ENCODE peak calls at places on chromosome 13, in five cellular contexts. One of them, this sample, is unnamed.
A peak's percentile ranks its signal among the peaks of the same experiment; 100 is the strongest.

GRCh38 chr13:111122056-111122455 is 6.9 kb downstream of the ARHGEF7 start:
- DNase-seq in K562: no peak
- DNase-seq in GM12878: no peak
- DNase-seq in HCT116: no peak
- DNase-seq in H1: no peak
- DNase-seq in this sample: no peak

GRCh38 chr13:42075517-42075916 is 27.1 kb downstream of the DGKH start:
- DNase-seq in H1: no peak
- DNase-seq in K562: no peak
- DNase-seq in HCT116: no peak
- DNase-seq in GM12878: no peak
- DNase-seq in this sample: no peak

GRCh38 chr13:110499621-110500281 is 61.8 kb downstream of the RAB20 start:
- DNase-seq in H1: no peak
- DNase-seq in GM12878: no peak
- DNase-seq in HCT116: no peak
- DNase-seq in K562: no peak
- DNase-seq in this sample: no peak

GRCh38 chr13:48491423-48492122 is 41.3 kb downstream of the RCBTB2 start:
- DNase-seq in GM12878: no peak
- DNase-seq in K562: no peak
- DNase-seq in HCT116: no peak
- DNase-seq in H1: no peak
- DNase-seq in this sample: no peak

GRCh38 chr13:49643003-49643651 is 14.8 kb downstream of the ARL11 start:
- DNase-seq in H1: no peak
- DNase-seq in GM12878: no peak
- DNase-seq in K562: no peak
- DNase-seq in HCT116: no peak
- DNase-seq in this sample: no peak

GRCh38 chr13:38141792-38142191 is 207.9 kb upstream of the UFM1 start:
- DNase-seq in HCT116: no peak
- DNase-seq in GM12878: no peak
- DNase-seq in K562: no peak
- DNase-seq in H1: no peak
- DNase-seq in this sample: no peak

GRCh38 chr13:75715598-75716523 is 79.7 kb downstream of the LMO7 start:
- DNase-seq in HCT116: no peak
- DNase-seq in K562: no peak
- DNase-seq in H1: no peak
- DNase-seq in GM12878: peak; percentile 41
- DNase-seq in this sample: no peak

GRCh38 chr13:60398949-60399589 is 2.0 kb downstream of the TDRD3 start:
- DNase-seq in K562: peak; percentile 6
- DNase-seq in GM12878: no peak
- DNase-seq in H1: no peak
- DNase-seq in HCT116: no peak
- DNase-seq in this sample: no peak

GRCh38 chr13:95267662-95268369 is 33.4 kb downstream of the ABCC4 start:
- DNase-seq in GM12878: no peak
- DNase-seq in H1: no peak
- DNase-seq in K562: no peak
- DNase-seq in HCT116: no peak
- DNase-seq in this sample: no peak

GRCh38 chr13:25886438-25887214 is 165.2 kb downstream of the SHISA2 start:
- DNase-seq in HCT116: no peak
- DNase-seq in GM12878: no peak
- DNase-seq in K562: no peak
- DNase-seq in H1: no peak
- DNase-seq in this sample: no peak

GRCh38 chr13:37934339-37935191 is 65.0 kb upstream of the TRPC4 start:
- DNase-seq in GM12878: no peak
- DNase-seq in HCT116: no peak
- DNase-seq in K562: no peak
- DNase-seq in H1: no peak
- DNase-seq in this sample: no peak

GRCh38 chr13:105255472-105255871 is 1280.0 kb downstream of the EFNB2 start:
- DNase-seq in HCT116: no peak
- DNase-seq in H1: no peak
- DNase-seq in GM12878: no peak
- DNase-seq in K562: no peak
- DNase-seq in this sample: no peak

GRCh38 chr13:104678161-104678560 is 1611.9 kb upstream of the SLC10A2 start:
- DNase-seq in HCT116: no peak
- DNase-seq in GM12878: no peak
- DNase-seq in H1: no peak
- DNase-seq in K562: no peak
- DNase-seq in this sample: no peak

GRCh38 chr13:66967825-66968597 is 262.1 kb downstream of the PCDH9 start:
- DNase-seq in HCT116: no peak
- DNase-seq in K562: no peak
- DNase-seq in GM12878: no peak
- DNase-seq in H1: no peak
- DNase-seq in this sample: no peak

GRCh38 chr13:32323912-32324311 is 8.6 kb downstream of the BRCA2 start:
- DNase-seq in GM12878: no peak
- DNase-seq in HCT116: no peak
- DNase-seq in K562: no peak
- DNase-seq in H1: no peak
- DNase-seq in this sample: no peak

GRCh38 chr13:33367931-33368330 is 82.4 kb upstream of the STARD13 start:
- DNase-seq in HCT116: no peak
- DNase-seq in H1: no peak
- DNase-seq in K562: no peak
- DNase-seq in GM12878: peak; percentile 23
- DNase-seq in this sample: no peak

GRCh38 chr13:59304596-59304995 is 859.1 kb downstream of the DIAPH3 start:
- DNase-seq in H1: no peak
- DNase-seq in GM12878: no peak
- DNase-seq in K562: no peak
- DNase-seq in HCT116: no peak
- DNase-seq in this sample: no peak

GRCh38 chr13:45242070-45242469 is 41.2 kb upstream of the KCTD4 start:
- DNase-seq in HCT116: peak; percentile 15
- DNase-seq in K562: no peak
- DNase-seq in H1: no peak
- DNase-seq in GM12878: no peak
- DNase-seq in this sample: no peak

GRCh38 chr13:112761701-112762689 is 72.2 kb downstream of the ATP11A start:
- DNase-seq in H1: no peak
- DNase-seq in K562: peak; percentile 11
- DNase-seq in HCT116: no peak
- DNase-seq in GM12878: no peak
- DNase-seq in this sample: no peak

GRCh38 chr13:19239114-19239860 is 57.7 kb upstream of the TUBA3C start:
- DNase-seq in H1: no peak
- DNase-seq in GM12878: no peak
- DNase-seq in K562: no peak
- DNase-seq in HCT116: no peak
- DNase-seq in this sample: no peak
- H3K9me3 ChIP-seq in H1: peaks cover 67% of the 10 kb centered on the region
- H3K9me3 ChIP-seq in GM12878: no peaks in the 10 kb centered on the region
- H3K9me3 ChIP-seq in K562: no peaks in the 10 kb centered on the region
- H3K9me3 ChIP-seq in HCT116: no peaks in the 10 kb centered on the region
- H3K9me3 ChIP-seq in this sample: no peaks in the 10 kb centered on the region

DNA sequence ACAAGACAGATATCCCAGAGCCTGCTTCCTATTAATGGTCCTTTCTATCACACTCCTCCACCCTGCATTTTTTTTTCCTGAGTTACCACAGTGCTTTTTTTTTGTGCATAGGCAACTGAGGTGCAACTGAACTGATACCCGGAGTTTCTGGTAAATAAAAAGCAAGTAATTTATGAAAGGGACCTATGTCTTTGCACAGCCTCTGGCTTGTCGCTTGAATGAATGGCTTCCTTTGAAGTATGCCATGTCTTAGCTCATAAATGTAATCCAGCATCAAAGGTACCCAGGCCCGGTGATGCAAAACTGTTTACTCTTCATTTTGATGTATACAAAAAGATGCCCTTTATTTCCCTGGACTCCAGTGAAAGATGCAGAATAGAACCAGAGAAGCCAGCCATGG is 31.8 kb downstream of the GSX1 start:
- DNase-seq in HCT116: no peak
- DNase-seq in GM12878: no peak
- DNase-seq in K562: no peak
- DNase-seq in H1: no peak
- DNase-seq in this sample: no peak
- H3K4me1 ChIP-seq in HCT116: peaks cover 2% of the 10 kb centered on the region
- H3K4me1 ChIP-seq in GM12878: no peaks in the 10 kb centered on the region
- H3K4me1 ChIP-seq in K562: peaks cover 3% of the 10 kb centered on the region
- H3K4me1 ChIP-seq in H1: peaks cover 17% of the 10 kb centered on the region
- H3K4me1 ChIP-seq in this sample: peaks cover 3% of the 10 kb centered on the region

DNA sequence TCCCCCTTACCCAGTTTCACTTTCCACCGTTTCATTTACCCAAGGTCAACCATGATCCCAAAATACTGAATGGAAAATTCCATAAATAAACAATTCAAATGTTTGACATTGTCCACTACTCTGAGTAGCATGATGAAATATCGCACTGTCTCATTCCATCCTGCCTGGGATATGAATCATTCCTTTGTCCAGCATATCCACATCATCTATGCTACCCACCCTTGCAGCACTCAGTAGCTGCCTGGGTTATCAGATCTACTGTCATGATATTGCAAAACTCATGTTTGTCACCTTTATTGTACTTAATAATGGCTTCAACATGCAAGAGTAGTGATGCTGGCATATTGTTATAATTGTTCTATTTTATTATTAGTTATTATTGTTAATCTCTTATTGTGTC is 263.9 kb upstream of the NBEA start:
- DNase-seq in H1: no peak
- DNase-seq in GM12878: no peak
- DNase-seq in K562: no peak
- DNase-seq in HCT116: no peak
- DNase-seq in this sample: no peak
- TF ChIP-seq ZNF274 in H1: no peak
- TF ChIP-seq ZNF274 in GM12878: no peak
- TF ChIP-seq ZNF274 in K562: no peak
- TF ChIP-seq ZNF274 in HCT116: no peak
- TF ChIP-seq ZNF274 in this sample: no peak

DNA sequence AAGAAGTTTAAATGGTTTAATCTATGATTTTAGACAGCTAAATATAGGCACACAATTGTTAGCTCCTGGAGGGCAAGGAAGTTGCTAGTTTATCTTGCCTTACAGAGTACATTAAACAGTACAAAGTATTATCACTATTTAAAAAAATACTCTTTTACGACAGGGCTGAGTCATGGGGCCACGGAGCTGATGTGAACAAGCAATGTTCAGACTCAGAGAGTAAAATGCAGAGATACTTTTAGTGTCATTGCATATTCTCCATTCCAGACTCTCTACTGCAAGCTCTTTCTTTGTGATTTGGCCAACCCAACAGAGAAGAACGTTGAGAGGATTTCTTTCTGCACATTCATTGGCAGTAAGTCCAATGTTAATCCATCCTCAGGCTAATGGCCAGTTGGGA is 352.4 kb downstream of the SPRY2 start:
- DNase-seq in HCT116: no peak
- DNase-seq in H1: no peak
- DNase-seq in GM12878: no peak
- DNase-seq in K562: no peak
- DNase-seq in this sample: no peak
- H3K9me3 ChIP-seq in HCT116: no peaks in the 10 kb centered on the region
- H3K9me3 ChIP-seq in H1: no peaks in the 10 kb centered on the region
- H3K9me3 ChIP-seq in GM12878: no peaks in the 10 kb centered on the region
- H3K9me3 ChIP-seq in K562: no peaks in the 10 kb centered on the region
- H3K9me3 ChIP-seq in this sample: no peaks in the 10 kb centered on the region

DNA sequence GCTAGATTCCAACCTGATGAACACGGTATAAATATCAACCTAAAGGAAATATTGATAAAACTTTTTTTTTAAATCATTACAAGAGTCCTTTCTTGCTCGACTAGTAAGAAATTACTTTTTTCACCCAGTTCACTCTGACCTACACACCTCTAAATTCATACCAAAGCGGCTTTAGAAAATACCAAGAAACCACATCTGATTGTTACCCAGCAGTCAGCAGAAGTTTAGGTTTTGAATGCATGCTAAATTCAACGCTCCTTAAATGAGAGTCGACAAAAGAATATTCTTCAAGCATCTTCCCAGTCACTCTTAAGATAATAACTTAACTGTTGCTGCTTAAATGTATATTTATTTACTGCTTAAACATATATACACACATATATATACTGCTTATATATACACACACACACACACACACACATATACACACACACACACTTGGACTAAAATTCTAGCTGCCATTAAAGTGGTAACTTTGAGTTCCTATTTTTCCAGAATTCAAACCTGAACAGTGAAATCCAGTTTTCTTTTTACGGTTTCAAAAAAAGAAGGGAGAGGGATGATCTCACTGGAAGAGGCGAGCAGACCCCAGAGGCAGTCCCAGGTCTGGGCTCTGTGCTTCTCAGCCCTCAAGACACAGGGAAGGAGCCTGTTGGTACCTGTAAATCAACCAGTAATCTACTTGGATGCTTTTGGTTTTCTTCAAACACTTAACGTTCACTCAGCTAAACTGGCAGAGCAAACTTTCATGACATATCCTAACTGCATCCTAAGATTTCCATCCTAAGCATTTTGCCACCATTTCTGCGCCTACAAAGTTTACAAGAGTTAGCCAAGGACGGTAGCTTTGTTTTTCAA is 1.7 kb downstream of the STK24 start:
- DNase-seq in H1: no peak
- DNase-seq in GM12878: no peak
- DNase-seq in HCT116: no peak
- DNase-seq in K562: no peak
- DNase-seq in this sample: no peak
- H3K4me1 ChIP-seq in H1: peaks cover 4% of the 10 kb centered on the region
- H3K4me1 ChIP-seq in GM12878: peaks cover 20% of the 10 kb centered on the region
- H3K4me1 ChIP-seq in HCT116: peaks cover 43% of the 10 kb centered on the region
- H3K4me1 ChIP-seq in K562: peaks cover 32% of the 10 kb centered on the region
- H3K4me1 ChIP-seq in this sample: peaks cover 10% of the 10 kb centered on the region

GRCh38 chr13:40665754-40666057 is 735 bp downstream of the FOXO1 start:
- DNase-seq in GM12878: no peak
- DNase-seq in HCT116: no peak
- DNase-seq in K562: peak; percentile 19
- DNase-seq in H1: no peak
- DNase-seq in this sample: no peak
- TF ChIP-seq ZNF274 in GM12878: no peak
- TF ChIP-seq ZNF274 in HCT116: no peak
- TF ChIP-seq ZNF274 in K562: no peak
- TF ChIP-seq ZNF274 in H1: no peak
- TF ChIP-seq ZNF274 in this sample: no peak

GRCh38 chr13:102951808-102952207 is 106.0 kb downstream of the ERCC5 start:
- DNase-seq in K562: no peak
- DNase-seq in HCT116: no peak
- DNase-seq in H1: no peak
- DNase-seq in GM12878: no peak
- DNase-seq in this sample: no peak
- H3K9me3 ChIP-seq in K562: no peaks in the 10 kb centered on the region
- H3K9me3 ChIP-seq in HCT116: no peaks in the 10 kb centered on the region
- H3K9me3 ChIP-seq in H1: no peaks in the 10 kb centered on the region
- H3K9me3 ChIP-seq in GM12878: no peaks in the 10 kb centered on the region
- H3K9me3 ChIP-seq in this sample: no peaks in the 10 kb centered on the region

DNA sequence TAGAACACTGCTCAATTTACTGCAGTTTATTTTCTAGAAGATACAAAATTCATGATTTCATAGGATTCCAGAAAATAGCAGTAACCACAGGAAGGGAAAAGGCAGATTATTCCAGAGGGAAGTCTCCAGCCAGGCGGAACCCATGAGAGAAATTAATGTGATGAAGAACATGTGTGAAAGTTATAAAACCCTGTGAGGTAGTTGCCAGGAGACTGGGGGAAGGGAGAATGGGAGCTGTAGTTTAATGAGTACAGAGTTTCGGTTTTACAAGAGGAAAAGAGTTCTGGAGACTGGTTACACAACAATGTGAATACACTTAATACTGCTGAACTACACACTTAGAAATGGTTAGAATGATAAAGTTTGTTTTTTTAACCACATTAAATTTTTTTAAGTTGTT is 14.2 kb upstream of the PDX1 start:
- DNase-seq in H1: no peak
- DNase-seq in K562: no peak
- DNase-seq in HCT116: no peak
- DNase-seq in GM12878: no peak
- DNase-seq in this sample: no peak
- H3K4me1 ChIP-seq in H1: no peaks in the 10 kb centered on the region
- H3K4me1 ChIP-seq in K562: no peaks in the 10 kb centered on the region
- H3K4me1 ChIP-seq in HCT116: no peaks in the 10 kb centered on the region
- H3K4me1 ChIP-seq in GM12878: no peaks in the 10 kb centered on the region
- H3K4me1 ChIP-seq in this sample: no peaks in the 10 kb centered on the region